ENCODE peak calls at places on chromosomes 5 and 9, in nine cellular contexts. R, Q, F, B, H, A, W, P and I are unnamed samples. For H3K36me3, the result is how much of the 10 kb centered on the place peaks cover.

GRCh38 chr5:138470322-138471285 is 5.3 kb downstream of the EGR1 start:
- DNase-seq in P (no peak), Q (peak), H (no peak), A (peak), B (peak), R (no peak), F (no peak), W (no peak), I (no peak)

GRCh38 chr9:98709968-98710965 is 1.5 kb upstream of the GABBR2 start:
- DNase-seq in A (peak), R (no peak), B (no peak), W (peak), F (peak), H (no peak), Q (no peak), P (no peak), I (no peak)

GRCh38 chr5:52468980-52469379 is 318.7 kb upstream of the ITGA1 start:
- DNase-seq in W (no peak), B (no peak), R (no peak), H (no peak), Q (no peak), F (no peak), A (no peak), P (no peak), I (no peak)

GRCh38 chr5:33743089-33743488 is 148.7 kb downstream of the ADAMTS12 start:
- DNase-seq in H (no peak), W (no peak), R (no peak), F (no peak), Q (no peak), A (no peak), B (no peak), P (no peak), I (no peak)

GRCh38 chr9:124222109-124222508 is 35.6 kb upstream of the NEK6 start:
- DNase-seq in A (no peak), R (no peak), F (no peak), P (no peak), H (no peak), Q (no peak), B (no peak), W (no peak), I (no peak)

GRCh38 chr9:97276310-97276852 is 31.1 kb upstream of the CCDC180 start:
- DNase-seq in A (no peak), W (no peak), B (no peak), Q (no peak), R (no peak), F (no peak), H (no peak), P (no peak), I (no peak)

GRCh38 chr5:157309796-157310195 is 43.9 kb downstream of the CYFIP2 start:
- DNase-seq in A (no peak), F (no peak), H (no peak), R (no peak), W (no peak), P (peak), Q (no peak), B (no peak), I (no peak)

GRCh38 chr9:134066546-134066922 is 1.3 kb downstream of the BRD3 start:
- DNase-seq in Q (no peak), B (no peak), R (no peak), H (no peak), A (no peak), P (no peak), F (no peak), W (peak), I (no peak)

GRCh38 chr5:5464036-5464715 is 41.7 kb downstream of the ICE1 start:
- DNase-seq in B (no peak), A (no peak), R (no peak), W (no peak), H (no peak), F (no peak), Q (no peak), P (no peak), I (no peak)

GRCh38 chr5:36657563-36657995 is 51.2 kb downstream of the SLC1A3 start:
- DNase-seq in A (peak), Q (no peak), P (no peak), W (peak), B (no peak), H (peak), F (peak), R (peak), I (peak)

GRCh38 chr9:6055213-6055612 is 39.8 kb upstream of the RANBP6 start:
- DNase-seq in W (peak), Q (no peak), A (peak), P (peak), R (no peak), H (no peak), B (peak), F (peak), I (peak)

GRCh38 chr5:138784590-138784989 is 31.4 kb downstream of the CTNNA1 start:
- DNase-seq in Q (no peak), B (no peak), R (no peak), F (no peak), A (no peak), P (no peak), H (no peak), W (peak), I (no peak)

GRCh38 chr9:87285183-87285582 is 212.5 kb upstream of the DAPK1 start:
- DNase-seq in R (no peak), H (no peak), W (peak), F (peak), B (no peak), P (no peak), Q (no peak), A (peak), I (no peak)

GRCh38 chr5:98109561-98110006 is 663.9 kb upstream of the RGMB start:
- DNase-seq in Q (no peak), A (peak), P (no peak), H (no peak), F (no peak), B (no peak), R (peak), W (peak), I (peak)

GRCh38 chr5:34494111-34494755 is 161.9 kb upstream of the RAI14 start:
- DNase-seq in P (no peak), F (no peak), A (peak), H (no peak), W (peak), Q (no peak), R (no peak), B (no peak), I (no peak)

GRCh38 chr9:72539824-72540347 is 18.5 kb downstream of the TMC1 start:
- DNase-seq in R (no peak), F (no peak), H (no peak), P (no peak), Q (no peak), A (no peak), B (no peak), W (no peak), I (no peak)

GRCh38 chr5:143432658-143433239 is 29.3 kb upstream of the NR3C1 start:
- DNase-seq in H (no peak), W (no peak), R (no peak), A (no peak), B (no peak), P (no peak), F (no peak), Q (no peak), I (peak)

GRCh38 chr9:86734762-86735161 is 212.5 kb downstream of the GAS1 start:
- DNase-seq in H (no peak), Q (no peak), P (no peak), R (no peak), W (peak), B (no peak), F (no peak), A (peak), I (no peak)

GRCh38 chr5:343461-344401 is 22.2 kb downstream of the AHRR start:
- DNase-seq in Q (peak), P (no peak), R (no peak), F (peak), W (peak), B (peak), A (peak), H (peak), I (no peak)

GRCh38 chr9:88953401-88954029 is 37.8 kb upstream of the S1PR3 start:
- DNase-seq in P (no peak), A (peak), W (peak), R (no peak), H (no peak), B (no peak), F (no peak), Q (no peak), I (no peak)

GRCh38 chr5:180636403-180637075 is 12.9 kb downstream of the FLT4 start:
- DNase-seq in A (peak), Q (peak), F (no peak), R (peak), P (no peak), B (no peak), H (peak), W (peak), I (no peak)

GRCh38 chr5:7849531-7850240 is 1.2 kb downstream of the CFAP90 start:
- DNase-seq in H (no peak), B (no peak), Q (no peak), P (peak), F (peak), A (no peak), W (no peak), R (no peak), I (no peak)

GRCh38 chr5:84385705-84386104 is 1.0 kb upstream of the EDIL3 start:
- DNase-seq in A (no peak), W (no peak), Q (no peak), H (no peak), R (no peak), F (no peak), P (no peak), B (no peak), I (no peak)

GRCh38 chr9:122695696-122696095 is 20.8 kb downstream of the OR1L3 start:
- DNase-seq in R (no peak), F (no peak), Q (no peak), P (no peak), H (no peak), A (peak), W (peak), B (no peak), I (no peak)

GRCh38 chr9:86077286-86077685 is 22.1 kb downstream of the GOLM1 start:
- DNase-seq in B (peak), A (no peak), Q (no peak), P (no peak), R (no peak), F (peak), W (no peak), H (no peak), I (no peak)

GRCh38 chr5:172919525-172920446 is 39.4 kb upstream of the RPL26L1 start:
- DNase-seq in H (peak), F (no peak), R (no peak), B (peak), P (no peak), W (peak), A (no peak), Q (peak), I (no peak)

GRCh38 chr9:95023217-95024003 is 294.1 kb downstream of the FANCC start:
- DNase-seq in W (peak), F (peak), H (peak), A (peak), R (no peak), B (no peak), Q (peak), P (no peak), I (peak)

GRCh38 chr9:93594041-93594756 is 17.8 kb downstream of the PHF2 start:
- DNase-seq in Q (peak), F (no peak), P (no peak), B (peak), R (no peak), W (no peak), A (no peak), H (no peak), I (no peak)

GRCh38 chr9:72856985-72857631 is 95.7 kb downstream of the ALDH1A1 start:
- DNase-seq in W (peak), A (peak), B (no peak), H (no peak), F (peak), Q (no peak), P (peak), R (no peak), I (no peak)

GRCh38 chr5:35122819-35123218 is 75.1 kb upstream of the AGXT2 start:
- DNase-seq in F (no peak), P (no peak), B (no peak), H (no peak), A (no peak), Q (no peak), W (no peak), R (no peak), I (no peak)

GRCh38 chr5:72541501-72542235 is 34.5 kb upstream of the ZNF366 start:
- DNase-seq in B (no peak), H (no peak), P (no peak), R (no peak), Q (no peak), W (no peak), F (no peak), A (no peak), I (no peak)

GRCh38 chr5:43171441-43171840 is 20.6 kb upstream of the NIM1K start:
- DNase-seq in P (no peak), H (no peak), R (no peak), A (no peak), Q (no peak), W (no peak), B (no peak), F (no peak), I (no peak)

GRCh38 chr9:128370752-128371621 is at the start of gene URM1:
- DNase-seq in A (peak), Q (peak), H (peak), R (peak), P (peak), F (peak), W (peak), B (peak), I (peak)

GRCh38 chr9:128370367-128370751 is 815 bp upstream of the URM1 start:
- DNase-seq in B (no peak), A (no peak), F (no peak), P (no peak), Q (no peak), H (no peak), W (no peak), R (no peak), I (no peak)

GRCh38 chr9:128372784-128373183 is 1.6 kb downstream of the URM1 start:
- DNase-seq in P (no peak), Q (no peak), W (peak), B (no peak), R (no peak), H (no peak), A (peak), F (no peak), I (no peak)

GRCh38 chr9:128372188-128372641 is 1.0 kb downstream of the URM1 start:
- DNase-seq in P (no peak), B (no peak), H (no peak), Q (no peak), A (no peak), R (no peak), F (no peak), W (no peak), I (no peak)

GRCh38 chr9:128371622-128372117 is 496 bp downstream of the URM1 start:
- DNase-seq in P (no peak), W (no peak), Q (no peak), A (no peak), R (no peak), H (no peak), F (no peak), B (no peak), I (no peak)
- TF ChIP-seq CTCF in P (no peak), W (no peak), Q (no peak), A (no peak), R (no peak), H (no peak), F (no peak), B (no peak), I (no peak)

DNA sequence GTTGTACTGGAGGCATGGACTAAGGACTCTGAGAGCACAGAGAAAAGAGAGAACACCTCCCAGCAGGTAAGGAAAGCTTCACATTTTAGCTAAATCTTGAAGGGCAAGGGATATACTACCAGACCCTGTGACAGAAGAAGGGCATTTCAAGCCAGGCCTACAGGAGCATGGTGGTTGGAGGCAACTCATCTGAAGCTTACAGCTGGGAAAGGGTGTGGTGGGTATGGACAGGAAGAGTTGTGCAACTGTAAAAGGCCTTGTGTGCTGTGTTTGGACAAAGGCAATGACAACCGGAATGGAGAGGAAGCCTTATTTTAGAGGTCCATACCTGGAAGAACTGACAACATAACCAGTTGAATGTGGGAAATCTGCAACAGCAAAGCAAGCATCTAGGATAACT is 31.2 kb downstream of the NIPSNAP3B start:
- DNase-seq in R (no peak), F (no peak), A (no peak), Q (no peak), H (no peak), B (no peak), P (no peak), W (no peak), I (no peak)
- H3K36me3 ChIP-seq in R (half or more), F (under half), A (half or more), Q (half or more), H (half or more), B (half or more), P (under half), W (half or more), I (under half)

GRCh38 chr5:136057401-136057951 is 28.7 kb downstream of the TGFBI start:
- DNase-seq in A (peak), Q (no peak), P (no peak), B (no peak), H (no peak), W (peak), F (no peak), R (no peak), I (no peak)

GRCh38 chr5:136058972-136059354 is 30.2 kb downstream of the TGFBI start:
- DNase-seq in A (no peak), P (no peak), B (no peak), H (no peak), Q (no peak), R (no peak), F (no peak), W (no peak), I (no peak)

GRCh38 chr5:136056336-136056735 is 27.5 kb downstream of the TGFBI start:
- DNase-seq in W (no peak), A (no peak), B (no peak), P (no peak), H (no peak), R (no peak), F (no peak), Q (no peak), I (no peak)

GRCh38 chr5:136056771-136057335 is 28.1 kb downstream of the TGFBI start:
- DNase-seq in B (no peak), H (no peak), P (no peak), Q (no peak), A (no peak), R (no peak), W (no peak), F (no peak), I (no peak)

DNA sequence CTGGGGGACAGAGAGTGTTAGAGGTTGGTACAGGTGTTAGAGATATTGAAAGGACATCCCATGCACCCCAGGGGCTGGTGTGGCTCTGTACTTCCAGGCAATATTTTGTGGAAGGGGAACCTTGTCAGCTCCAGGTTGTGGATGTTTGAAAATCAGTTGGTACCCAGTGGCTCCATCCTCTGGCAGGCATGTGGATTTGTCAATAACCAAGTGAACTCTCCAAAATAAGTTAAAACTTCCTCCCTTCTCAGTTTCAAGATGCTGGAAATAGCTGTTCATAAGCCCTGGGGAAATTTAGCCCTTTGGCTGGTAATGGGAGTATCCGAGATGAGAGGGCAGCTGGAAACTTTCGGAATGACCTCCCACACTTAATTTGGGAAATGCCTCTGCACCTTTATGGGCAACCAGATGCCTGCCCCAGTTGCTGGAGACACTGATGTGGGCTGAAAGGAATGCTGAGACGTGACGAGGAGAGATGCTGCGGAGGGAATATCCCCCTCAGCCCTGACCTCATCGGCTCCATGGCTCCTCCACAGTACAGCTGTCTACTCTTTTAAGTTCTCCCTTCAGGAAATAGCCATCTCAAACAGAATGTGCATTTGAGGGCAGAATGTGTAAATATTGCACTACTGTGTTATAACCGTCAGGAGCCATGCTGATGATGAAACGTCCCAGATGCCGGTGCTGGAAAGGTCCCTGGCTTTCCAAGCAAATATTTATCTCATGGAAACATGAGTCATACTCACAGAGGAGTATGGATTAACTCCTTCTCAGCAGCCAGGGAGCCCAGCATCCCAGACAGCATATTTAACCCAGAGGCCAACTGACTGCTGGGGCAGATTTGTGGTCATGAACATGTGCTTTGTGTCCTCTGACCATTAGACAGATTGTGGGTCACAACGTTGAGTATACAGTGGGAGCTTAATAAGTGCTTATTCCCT is 29.5 kb downstream of the TGFBI start:
- DNase-seq in W (peak), H (peak), P (no peak), B (peak), Q (no peak), F (peak), A (peak), R (no peak), I (peak)
- TF ChIP-seq CTCF in W (peak), H (peak), P (peak), B (peak), Q (no peak), F (no peak), A (peak), R (peak), I (peak)

GRCh38 chr9:105360344-105360743 is 87.5 kb upstream of the FSD1L start:
- DNase-seq in P (no peak), A (no peak), H (no peak), F (no peak), W (no peak), Q (no peak), B (no peak), R (no peak), I (no peak)
- H3K36me3 ChIP-seq in P (half or more), A (under half), H (under half), F (under half), W (under half), Q (under half), B (under half), R (under half), I (under half)

GRCh38 chr5:179131321-179131835 is 71.2 kb downstream of the ZNF354C start:
- DNase-seq in P (no peak), B (no peak), F (no peak), A (no peak), R (peak), H (no peak), W (no peak), Q (peak), I (no peak)
- TF ChIP-seq CTCF in P (no peak), B (no peak), F (no peak), A (no peak), R (no peak), H (no peak), W (no peak), Q (no peak), I (no peak)

DNA sequence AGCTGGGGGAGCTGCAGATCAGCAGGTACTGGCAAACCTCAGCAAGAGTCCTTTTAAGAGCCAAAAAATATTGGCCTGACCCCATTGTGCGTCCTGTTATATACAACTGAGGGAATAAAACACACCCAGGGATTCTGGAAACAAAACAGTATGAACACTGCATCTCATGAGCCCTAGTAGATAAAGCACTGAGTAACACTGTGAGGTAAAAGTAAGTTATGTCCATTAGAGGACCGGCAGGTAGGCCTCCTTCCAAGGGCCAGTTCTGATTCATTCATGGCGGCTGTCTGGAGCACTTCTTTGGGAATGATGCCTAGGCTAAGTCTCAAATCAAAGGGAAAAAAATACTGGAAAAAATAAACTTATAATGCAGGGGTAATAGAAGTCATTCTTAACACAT is 64.9 kb downstream of the PDE4D start:
- DNase-seq in Q (no peak), H (no peak), A (no peak), R (no peak), W (no peak), P (no peak), B (no peak), F (no peak), I (no peak)
- H3K36me3 ChIP-seq in Q (under half), H (under half), A (under half), R (under half), W (under half), P (under half), B (under half), F (under half), I (under half)

GRCh38 chr9:109863961-109864360 is 84.0 kb downstream of the PALM2AKAP2 start:
- DNase-seq in W (no peak), H (peak), B (peak), Q (no peak), A (no peak), F (no peak), P (no peak), R (no peak), I (no peak)

GRCh38 chr9:109861918-109862317 is 81.9 kb downstream of the PALM2AKAP2 start:
- DNase-seq in Q (no peak), P (no peak), R (no peak), B (no peak), H (no peak), A (no peak), W (no peak), F (no peak), I (no peak)

GRCh38 chr9:109859447-109859846 is 79.4 kb downstream of the PALM2AKAP2 start:
- DNase-seq in F (no peak), H (no peak), Q (no peak), A (no peak), R (no peak), W (no peak), P (no peak), B (no peak), I (no peak)

GRCh38 chr9:109861499-109861898 is 81.5 kb downstream of the PALM2AKAP2 start:
- DNase-seq in W (peak), A (no peak), P (no peak), B (no peak), F (no peak), R (no peak), Q (no peak), H (no peak), I (peak)

GRCh38 chr9:109862452-109862851 is 82.5 kb downstream of the PALM2AKAP2 start:
- DNase-seq in Q (no peak), F (no peak), W (no peak), P (no peak), R (no peak), A (no peak), H (no peak), B (no peak), I (no peak)
- TF ChIP-seq CTCF in Q (no peak), F (no peak), W (no peak), P (no peak), R (no peak), A (no peak), H (peak), B (no peak), I (no peak)